ENCODE peak calls at places on chromosomes 11 and 22, in eight cellular contexts. L is choroid plexus epithelial cell, X is HFF-Myc, U is Peyer's patch, Z is SK-N-SH, K is thoracic aorta, I is PC-9, P is tibial nerve. C is an unnamed sample.

GRCh38 chr11:45073575-45074225 is 72.7 kb upstream of the PRDM11 start:
- DNase-seq in L (no peak), X (no peak), U (no peak), Z (no peak), K (no peak), I (no peak), P (no peak), C (no peak)

GRCh38 chr22:36678477-36678876 is 25.1 kb downstream of the CACNG2 start:
- DNase-seq in L (no peak), X (no peak), U (no peak), Z (no peak), K (no peak), I (no peak), P (no peak), C (no peak)

GRCh38 chr11:45919806-45920530 is 2.3 kb upstream of the PEX16 start:
- DNase-seq in L (no peak), X (no peak), U (no peak), Z (peak), K (no peak), I (no peak), P (no peak), C (no peak)

GRCh38 chr11:58165504-58166106 is 23.3 kb upstream of the OR9Q2 start:
- DNase-seq in L (no peak), X (no peak), U (no peak), Z (no peak), K (no peak), I (no peak), P (no peak), C (no peak)

GRCh38 chr11:73623651-73624050 is 22.7 kb upstream of the PLEKHB1 start:
- DNase-seq in L (no peak), X (no peak), U (no peak), Z (no peak), K (no peak), I (no peak), P (no peak), C (no peak)

GRCh38 chr22:24390576-24390975 is 36.8 kb upstream of the ADORA2A start:
- DNase-seq in L (peak), X (no peak), U (no peak), Z (no peak), K (no peak), I (no peak), P (peak), C (no peak)

GRCh38 chr11:45087761-45088160 is 58.7 kb upstream of the PRDM11 start:
- DNase-seq in L (no peak), X (no peak), U (no peak), Z (no peak), K (no peak), I (no peak), P (no peak), C (no peak)

GRCh38 chr11:133950874-133951483 is 5.8 kb downstream of the IGSF9B start:
- DNase-seq in L (no peak), X (no peak), U (no peak), Z (no peak), K (no peak), I (no peak), P (no peak), C (no peak)

GRCh38 chr11:66288138-66288865 is 641 bp downstream of the YIF1A start:
- DNase-seq in L (peak), X (no peak), U (peak), Z (peak), K (no peak), I (peak), P (no peak), C (peak)

GRCh38 chr11:70140859-70141489 is 62.1 kb upstream of the FADD start:
- DNase-seq in L (no peak), X (no peak), U (no peak), Z (no peak), K (no peak), I (no peak), P (no peak), C (no peak)

GRCh38 chr22:30822216-30823014 is 127.7 kb downstream of the OSBP2 start:
- DNase-seq in L (no peak), X (no peak), U (no peak), Z (peak), K (no peak), I (no peak), P (no peak), C (no peak)
- H3K4me3 ChIP-seq in L (peak), X (peak), U (peak), Z (peak), K (peak), I (peak), P (no peak), C (peak)

GRCh38 chr11:74877132-74877531 is 71.8 kb downstream of the XRRA1 start:
- DNase-seq in L (peak), X (no peak), U (no peak), Z (no peak), K (no peak), I (no peak), P (no peak), C (peak)
- TF ChIP-seq CTCF in L (peak), X (peak), U (no peak), Z (peak), K (peak), I (peak), P (peak), C (peak)

GRCh38 chr11:111909378-111909777 is 2.2 kb downstream of the CRYAB start:
- DNase-seq in L (no peak), X (no peak), U (no peak), Z (no peak), K (no peak), I (no peak), P (no peak), C (no peak)
- H3K4me3 ChIP-seq in L (no peak), X (no peak), U (no peak), Z (no peak), K (peak), I (no peak), P (peak), C (no peak)

GRCh38 chr22:23223566-23224317 is 43.4 kb downstream of the BCR start:
- DNase-seq in L (no peak), X (no peak), U (peak), Z (peak), K (no peak), I (no peak), P (no peak), C (no peak)
- TF ChIP-seq CTCF in L (no peak), X (no peak), U (no peak), Z (no peak), K (no peak), I (no peak), P (no peak), C (no peak)

DNA sequence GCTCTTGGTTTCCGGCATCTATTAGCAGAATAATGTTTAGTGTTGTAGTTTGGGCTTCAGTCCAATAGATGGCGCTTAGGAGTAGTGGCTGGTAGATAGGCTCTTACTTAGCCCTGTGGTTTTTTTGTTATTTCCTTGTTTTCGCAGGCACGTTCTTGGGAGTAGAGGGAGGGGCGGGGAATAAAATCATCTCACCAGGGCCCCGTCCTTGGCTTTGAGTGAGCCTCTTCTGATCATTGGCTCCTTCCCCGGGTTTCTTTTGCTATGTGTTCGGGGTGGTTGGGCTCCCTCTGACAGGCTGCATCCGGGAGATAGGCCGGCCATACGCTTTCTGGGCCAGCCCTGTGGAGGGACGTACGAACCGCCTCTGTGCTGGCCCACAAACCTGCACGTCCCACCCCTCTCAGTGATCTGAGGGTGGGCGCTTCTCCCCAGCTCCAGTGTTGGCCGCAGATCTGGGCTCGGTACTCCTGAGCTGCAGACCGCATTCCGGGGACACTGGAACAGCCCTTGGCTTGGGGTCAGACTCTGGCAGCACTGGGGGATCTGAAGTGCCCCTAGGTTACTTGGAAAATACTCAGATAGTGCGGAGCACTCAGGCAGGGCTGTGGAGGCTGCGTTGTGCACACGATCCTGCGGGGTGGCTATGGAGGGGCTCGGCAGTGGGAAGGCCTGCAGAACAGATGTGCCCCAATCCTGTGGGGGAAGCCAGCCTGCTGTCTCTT is 217.0 kb downstream of the DYNC2H1 start:
- DNase-seq in L (peak), X (peak), U (no peak), Z (peak), K (no peak), I (peak), P (peak), C (peak)
- H3K4me3 ChIP-seq in L (no peak), X (no peak), U (no peak), Z (no peak), K (no peak), I (no peak), P (no peak), C (no peak)

GRCh38 chr22:27452916-27453315 is 348.6 kb downstream of the MN1 start:
- DNase-seq in L (no peak), X (no peak), U (no peak), Z (no peak), K (no peak), I (no peak), P (no peak), C (no peak)

GRCh38 chr22:27453688-27454087 is 347.9 kb downstream of the MN1 start:
- DNase-seq in L (no peak), X (no peak), U (no peak), Z (no peak), K (no peak), I (no peak), P (no peak), C (no peak)

GRCh38 chr22:27447316-27447715 is 354.2 kb downstream of the MN1 start:
- DNase-seq in L (no peak), X (no peak), U (no peak), Z (no peak), K (no peak), I (no peak), P (no peak), C (no peak)

GRCh38 chr22:27452245-27452644 is 349.3 kb downstream of the MN1 start:
- DNase-seq in L (no peak), X (no peak), U (no peak), Z (no peak), K (no peak), I (no peak), P (no peak), C (no peak)

DNA sequence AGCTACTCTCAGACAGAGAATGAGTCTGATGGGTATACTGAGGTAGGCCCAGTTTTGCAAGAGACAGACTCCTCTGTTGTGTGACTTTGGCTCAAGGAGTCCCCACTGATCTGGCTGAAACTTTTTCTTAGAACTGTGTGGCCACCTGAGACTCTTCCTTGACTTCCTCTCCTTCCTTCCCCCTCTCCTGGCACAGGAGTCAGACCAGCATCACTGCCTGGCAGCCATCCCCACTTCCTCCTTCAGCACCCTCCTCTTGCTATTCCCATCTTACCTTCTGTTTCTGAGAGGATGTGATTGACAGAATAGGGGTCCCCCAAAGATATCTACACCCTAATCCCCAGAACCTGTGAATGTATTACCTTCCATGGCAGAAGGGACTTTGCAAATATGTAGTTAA is 351.1 kb downstream of the MN1 start:
- DNase-seq in L (no peak), X (no peak), U (no peak), Z (no peak), K (no peak), I (no peak), P (no peak), C (no peak)
- TF ChIP-seq CTCF in L (no peak), X (no peak), U (no peak), Z (no peak), K (no peak), I (no peak), P (no peak), C (no peak)

GRCh38 chr22:41217553-41218157 is 12.5 kb downstream of the L3MBTL2 start:
- DNase-seq in L (peak), X (no peak), U (no peak), Z (no peak), K (no peak), I (no peak), P (peak), C (peak)

GRCh38 chr22:41215409-41215808 is 10.3 kb downstream of the L3MBTL2 start:
- DNase-seq in L (no peak), X (no peak), U (no peak), Z (no peak), K (no peak), I (no peak), P (no peak), C (no peak)

GRCh38 chr22:41215926-41216325 is 10.8 kb downstream of the L3MBTL2 start:
- DNase-seq in L (no peak), X (no peak), U (no peak), Z (no peak), K (no peak), I (no peak), P (no peak), C (no peak)

GRCh38 chr22:41222846-41223507 is 17.8 kb downstream of the CHADL start:
- DNase-seq in L (no peak), X (no peak), U (no peak), Z (no peak), K (no peak), I (no peak), P (no peak), C (no peak)

GRCh38 chr22:41216984-41217383 is 11.9 kb downstream of the L3MBTL2 start:
- DNase-seq in L (peak), X (no peak), U (no peak), Z (no peak), K (no peak), I (no peak), P (no peak), C (no peak)
- H3K4me3 ChIP-seq in L (peak), X (no peak), U (no peak), Z (no peak), K (no peak), I (no peak), P (peak), C (no peak)

DNA sequence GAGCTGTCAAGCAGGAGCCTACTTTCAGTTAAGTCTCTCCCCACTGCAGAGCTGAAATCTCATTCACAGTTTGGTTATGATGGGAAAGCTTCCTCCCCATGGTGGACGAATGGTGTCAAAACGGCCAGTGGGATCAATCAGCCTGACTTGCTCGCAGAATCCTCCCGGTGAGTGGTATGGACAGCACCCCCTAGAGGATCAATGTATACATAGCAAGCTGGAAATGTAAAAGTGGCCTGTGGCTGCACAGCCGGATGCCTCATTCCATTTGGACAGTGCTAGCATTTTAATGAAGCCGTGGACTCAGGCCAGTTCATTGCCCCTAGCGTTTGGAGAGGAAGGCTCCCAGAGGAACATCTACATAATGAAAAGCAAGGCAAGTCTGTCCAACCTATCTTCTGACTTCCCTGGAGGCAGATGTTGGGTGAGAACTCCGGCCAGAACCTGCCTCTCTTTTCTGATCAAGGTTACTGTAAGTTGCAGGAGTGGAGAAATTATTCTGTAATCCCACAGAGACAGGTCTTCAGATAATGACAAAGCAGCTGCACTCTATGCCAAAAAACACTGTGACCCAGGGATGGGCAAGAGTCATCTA is 942.3 kb downstream of the NTM start:
- DNase-seq in L (peak), X (peak), U (no peak), Z (peak), K (no peak), I (no peak), P (no peak), C (peak)
- TF ChIP-seq CTCF in L (peak), X (peak), U (no peak), Z (peak), K (no peak), I (peak), P (no peak), C (peak)

DNA sequence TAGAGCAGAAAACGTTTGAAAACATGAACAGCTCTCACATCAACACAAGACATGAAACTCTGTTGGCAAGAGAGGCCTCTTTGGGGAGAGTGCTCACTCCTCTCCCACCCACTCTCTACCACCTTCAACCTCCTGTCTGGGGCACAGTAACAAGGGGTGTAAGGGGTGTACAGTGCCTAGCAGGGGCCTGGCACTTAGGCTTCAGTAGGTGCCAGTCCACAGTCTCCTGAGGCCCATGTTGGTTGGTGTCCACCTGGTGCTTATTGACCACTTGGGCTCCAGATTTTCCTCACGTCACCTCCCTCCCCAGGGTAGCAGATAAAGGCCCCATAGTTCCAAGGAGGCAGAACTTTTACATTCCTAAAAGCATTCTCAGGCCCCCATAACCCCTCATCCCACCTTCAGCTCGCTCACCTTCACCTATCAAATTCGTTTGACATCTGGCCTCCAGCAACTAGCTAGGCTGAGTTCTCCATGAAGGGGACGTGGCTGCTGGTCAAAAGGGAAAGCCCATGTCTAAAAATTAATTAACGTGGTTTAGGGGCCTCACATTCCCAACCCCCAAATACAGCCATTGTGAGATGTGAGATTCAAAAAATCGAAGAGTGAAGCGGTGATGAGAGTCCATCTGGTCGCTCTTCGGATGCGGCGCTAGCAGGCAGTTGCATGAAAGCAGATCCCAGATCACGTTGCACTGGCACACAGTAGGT is 712 bp upstream of the MED15 start:
- DNase-seq in L (no peak), X (no peak), U (no peak), Z (no peak), K (no peak), I (no peak), P (no peak), C (no peak)
- H3K4me3 ChIP-seq in L (peak), X (peak), U (peak), Z (peak), K (peak), I (peak), P (peak), C (peak)